ENCODE peak calls at places on chromosomes 5 and 9, in eight cellular contexts. C is body of pancreas, Y is neural progenitor cell, T is GM20000, N is ovary, X is natural killer cell, Z is Calu3, J is GM13977. I is an unnamed sample.

GRCh38 chr5:96408276-96408777 is 24.7 kb downstream of the PCSK1 start:
- DNase-seq in C (no peak), Y (no peak), T (no peak), N (peak), X (no peak), Z (no peak), J (no peak), I (no peak)

GRCh38 chr9:125432715-125433385 is 171.2 kb downstream of the GAPVD1 start:
- DNase-seq in C (no peak), Y (no peak), T (no peak), N (no peak), X (no peak), Z (no peak), J (no peak), I (no peak)

GRCh38 chr5:178490935-178491632 is 99.1 kb downstream of the COL23A1 start:
- DNase-seq in C (no peak), Y (no peak), T (no peak), N (no peak), X (no peak), Z (no peak), J (no peak), I (no peak)

GRCh38 chr5:35598707-35599370 is 18.8 kb upstream of the SPEF2 start:
- DNase-seq in C (peak), Y (peak), T (no peak), N (no peak), X (no peak), Z (peak), J (no peak), I (no peak)

GRCh38 chr5:13910637-13911288 is 33.7 kb downstream of the DNAH5 start:
- DNase-seq in C (no peak), Y (no peak), T (no peak), N (no peak), X (no peak), Z (peak), J (no peak), I (no peak)

GRCh38 chr5:32311404-32312193 is 1.1 kb downstream of the MTMR12 start:
- DNase-seq in C (no peak), Y (peak), T (peak), N (peak), X (no peak), Z (no peak), J (peak), I (no peak)

GRCh38 chr5:62538017-62538942 is 40.3 kb upstream of the LRRC70 start:
- DNase-seq in C (no peak), Y (no peak), T (no peak), N (no peak), X (no peak), Z (no peak), J (no peak), I (no peak)

GRCh38 chr9:129422032-129422842 is 198.7 kb downstream of the C9orf50 start:
- DNase-seq in C (no peak), Y (no peak), T (no peak), N (no peak), X (no peak), Z (no peak), J (no peak), I (no peak)

GRCh38 chr5:87686975-87687374 is 274.2 kb upstream of the CCNH start:
- DNase-seq in C (no peak), Y (no peak), T (no peak), N (no peak), X (no peak), Z (no peak), J (no peak), I (no peak)

GRCh38 chr5:115583474-115583873 is 18.8 kb downstream of the TICAM2 start:
- DNase-seq in C (no peak), Y (peak), T (no peak), N (no peak), X (no peak), Z (no peak), J (no peak), I (no peak)

GRCh38 chr9:21070171-21070571 is 7.6 kb downstream of the IFNB1 start:
- DNase-seq in C (peak), Y (peak), T (no peak), N (peak), X (no peak), Z (peak), J (no peak), I (no peak)

GRCh38 chr9:124341455-124342170 is 73.6 kb downstream of the PSMB7 start:
- DNase-seq in C (no peak), Y (no peak), T (no peak), N (no peak), X (no peak), Z (no peak), J (peak), I (no peak)

DNA sequence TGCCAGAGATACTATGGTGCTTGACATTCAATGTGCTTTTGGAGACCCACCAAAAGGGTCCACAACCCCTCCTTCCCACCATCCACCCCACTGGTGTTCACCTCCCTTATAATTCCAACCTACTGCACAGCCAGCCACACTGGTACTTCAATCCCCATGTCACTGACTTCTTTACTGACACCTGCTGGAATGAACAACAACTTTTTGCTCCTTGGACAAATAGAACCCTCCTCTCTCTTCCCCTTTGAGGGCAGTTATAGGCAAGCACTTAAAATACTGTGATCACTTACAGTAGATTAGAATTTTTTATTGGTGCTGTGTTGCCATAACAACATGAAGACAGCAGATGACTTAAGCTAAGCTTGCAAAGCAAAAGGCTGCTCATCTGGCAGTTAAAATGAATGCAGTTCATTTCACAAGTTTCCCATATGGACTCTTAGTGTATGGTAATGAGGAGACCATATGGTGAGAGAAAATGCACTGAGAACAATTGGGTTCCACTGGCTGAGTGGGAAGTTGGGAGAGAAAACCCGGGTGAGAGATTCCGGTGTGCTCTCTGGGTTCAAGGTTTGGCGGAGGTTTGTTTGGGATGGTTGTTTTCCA is 374.4 kb downstream of the EBF1 start:
- DNase-seq in C (no peak), Y (no peak), T (no peak), N (no peak), X (no peak), Z (no peak), J (no peak), I (no peak)
- TF ChIP-seq CTCF in C (no peak), Y (peak), T (no peak), N (no peak), X (no peak), Z (no peak), J (peak), I (no peak)

GRCh38 chr9:36100532-36100931 is 36.0 kb upstream of the GLIPR2 start:
- DNase-seq in C (no peak), Y (peak), T (no peak), N (no peak), X (no peak), Z (no peak), J (no peak), I (no peak)
- TF ChIP-seq CTCF in C (no peak), Y (peak), T (no peak), N (no peak), X (no peak), Z (no peak), J (no peak), I (no peak)

GRCh38 chr9:117205806-117206205 is 209.1 kb downstream of the ASTN2 start:
- DNase-seq in C (no peak), Y (no peak), T (no peak), N (no peak), X (no peak), Z (no peak), J (no peak), I (no peak)

GRCh38 chr9:117204971-117205370 is 209.9 kb downstream of the ASTN2 start:
- DNase-seq in C (no peak), Y (no peak), T (no peak), N (no peak), X (no peak), Z (no peak), J (no peak), I (no peak)
- TF ChIP-seq CTCF in C (no peak), Y (no peak), T (no peak), N (no peak), X (no peak), Z (no peak), J (no peak), I (no peak)

GRCh38 chr9:68705636-68706578 is 867 bp downstream of the PIP5K1B start:
- DNase-seq in C (no peak), Y (peak), T (peak), N (no peak), X (no peak), Z (peak), J (peak), I (no peak)
- TF ChIP-seq CTCF in C (peak), Y (no peak), T (no peak), N (no peak), X (no peak), Z (no peak), J (peak), I (no peak)

GRCh38 chr5:167888395-167888794 is 403.1 kb upstream of the WWC1 start:
- DNase-seq in C (no peak), Y (no peak), T (no peak), N (no peak), X (no peak), Z (no peak), J (no peak), I (no peak)
- TF ChIP-seq CTCF in C (no peak), Y (no peak), T (no peak), N (no peak), X (no peak), Z (no peak), J (no peak), I (no peak)

GRCh38 chr5:147629196-147629595 is 119.3 kb upstream of the DPYSL3 start:
- DNase-seq in C (no peak), Y (no peak), T (no peak), N (no peak), X (no peak), Z (no peak), J (no peak), I (no peak)
- TF ChIP-seq CTCF in C (no peak), Y (no peak), T (no peak), N (no peak), X (no peak), Z (no peak), J (no peak), I (no peak)

GRCh38 chr9:10050016-10050415 is 562.8 kb downstream of the PTPRD start:
- DNase-seq in C (no peak), Y (no peak), T (no peak), N (no peak), X (no peak), Z (no peak), J (no peak), I (no peak)

GRCh38 chr9:10055886-10056395 is 556.9 kb downstream of the PTPRD start:
- DNase-seq in C (no peak), Y (no peak), T (no peak), N (no peak), X (no peak), Z (no peak), J (no peak), I (no peak)

GRCh38 chr9:10052181-10052580 is 560.6 kb downstream of the PTPRD start:
- DNase-seq in C (no peak), Y (no peak), T (no peak), N (no peak), X (no peak), Z (no peak), J (no peak), I (no peak)

GRCh38 chr9:10054456-10054855 is 558.3 kb downstream of the PTPRD start:
- DNase-seq in C (no peak), Y (no peak), T (no peak), N (no peak), X (no peak), Z (no peak), J (no peak), I (no peak)

DNA sequence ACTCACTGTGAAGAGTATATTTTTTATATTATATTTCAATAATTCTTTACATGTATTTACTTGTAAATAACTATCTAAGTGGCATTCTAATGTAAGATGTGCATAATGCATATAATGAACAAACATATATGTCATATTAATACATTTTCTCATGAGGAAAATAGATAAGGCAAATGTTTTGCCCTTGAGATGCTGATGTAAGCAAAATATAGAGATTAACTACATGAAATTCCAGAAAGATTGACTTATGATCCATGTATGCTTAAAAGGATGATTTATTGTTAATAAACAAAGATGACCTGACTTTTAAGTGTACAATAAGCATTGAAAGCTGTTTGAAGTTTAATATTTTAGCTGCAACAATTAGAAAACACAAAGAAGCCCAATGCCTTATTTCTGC is 559.9 kb downstream of the PTPRD start:
- DNase-seq in C (no peak), Y (no peak), T (no peak), N (no peak), X (no peak), Z (no peak), J (no peak), I (no peak)
- TF ChIP-seq CTCF in C (no peak), Y (no peak), T (no peak), N (no peak), X (no peak), Z (no peak), J (no peak), I (no peak)